ENCODE peak calls at places on chromosomes 1 and 21, in five cellular contexts. One of them, this sample, is unnamed.

GRCh38 chr1:186188004-186188539 is 187.0 kb downstream of the TPR start:
- DNase-seq in breast epithelium: no peak
- DNase-seq in transverse colon: no peak
- DNase-seq in endodermal cell: no peak
- DNase-seq in endothelial cell of umbilical vein: peak; percentile 78
- DNase-seq in this sample: no peak

GRCh38 chr1:243973169-243973568 is 77.9 kb upstream of the ZBTB18 start:
- DNase-seq in breast epithelium: no peak
- DNase-seq in transverse colon: no peak
- DNase-seq in endodermal cell: no peak
- DNase-seq in endothelial cell of umbilical vein: no peak
- DNase-seq in this sample: no peak

GRCh38 chr1:29569971-29570634 is 333.8 kb downstream of the PTPRU start:
- DNase-seq in breast epithelium: no peak
- DNase-seq in transverse colon: no peak
- DNase-seq in endodermal cell: no peak
- DNase-seq in endothelial cell of umbilical vein: no peak
- DNase-seq in this sample: no peak

GRCh38 chr1:20980051-20980450 is 192.9 kb upstream of the HP1BP3 start:
- DNase-seq in breast epithelium: no peak
- DNase-seq in transverse colon: no peak
- DNase-seq in endodermal cell: no peak
- DNase-seq in endothelial cell of umbilical vein: no peak
- DNase-seq in this sample: no peak

GRCh38 chr1:63317007-63317813 is 5.2 kb upstream of the FOXD3 start:
- DNase-seq in breast epithelium: no peak
- DNase-seq in transverse colon: peak; percentile 81
- DNase-seq in endodermal cell: peak; percentile 98
- DNase-seq in endothelial cell of umbilical vein: peak; percentile 54
- DNase-seq in this sample: no peak

GRCh38 chr1:19793360-19794046 is 6.2 kb downstream of the TMCO4 start:
- DNase-seq in breast epithelium: no peak
- DNase-seq in transverse colon: no peak
- DNase-seq in endodermal cell: no peak
- DNase-seq in endothelial cell of umbilical vein: no peak
- DNase-seq in this sample: no peak

GRCh38 chr1:232280910-232281309 is 349.0 kb downstream of the SIPA1L2 start:
- DNase-seq in breast epithelium: no peak
- DNase-seq in transverse colon: no peak
- DNase-seq in endodermal cell: peak; percentile 88
- DNase-seq in endothelial cell of umbilical vein: no peak
- DNase-seq in this sample: no peak

GRCh38 chr21:42125571-42126544 is 54.7 kb downstream of the UMODL1 start:
- DNase-seq in breast epithelium: no peak
- DNase-seq in transverse colon: no peak
- DNase-seq in endodermal cell: peak; percentile 71
- DNase-seq in endothelial cell of umbilical vein: no peak
- DNase-seq in this sample: no peak

GRCh38 chr1:59266927-59267293 is 30.0 kb upstream of the FGGY start:
- DNase-seq in breast epithelium: no peak
- DNase-seq in transverse colon: no peak
- DNase-seq in endodermal cell: no peak
- DNase-seq in endothelial cell of umbilical vein: no peak
- DNase-seq in this sample: no peak

GRCh38 chr1:86832409-86832808 is 81.5 kb downstream of the SELENOF start:
- DNase-seq in breast epithelium: no peak
- DNase-seq in transverse colon: no peak
- DNase-seq in endodermal cell: no peak
- DNase-seq in endothelial cell of umbilical vein: no peak
- DNase-seq in this sample: no peak

GRCh38 chr21:36641346-36641745 is 57.6 kb upstream of the SIM2 start:
- DNase-seq in breast epithelium: no peak
- DNase-seq in transverse colon: no peak
- DNase-seq in endodermal cell: no peak
- DNase-seq in endothelial cell of umbilical vein: no peak
- DNase-seq in this sample: no peak

GRCh38 chr1:27141266-27142003 is 13.5 kb downstream of the SLC9A1 start:
- DNase-seq in breast epithelium: peak; percentile 94
- DNase-seq in transverse colon: peak; percentile 68
- DNase-seq in endodermal cell: peak; percentile 63
- DNase-seq in endothelial cell of umbilical vein: no peak
- DNase-seq in this sample: no peak

GRCh38 chr1:44217809-44218410 is 4.6 kb downstream of the DMAP1 start:
- DNase-seq in breast epithelium: peak; percentile 73
- DNase-seq in transverse colon: peak; percentile 88
- DNase-seq in endodermal cell: peak; percentile 97
- DNase-seq in endothelial cell of umbilical vein: peak; percentile 66
- DNase-seq in this sample: no peak

GRCh38 chr1:26848947-26849774 is 13.8 kb upstream of the SFN start:
- DNase-seq in breast epithelium: no peak
- DNase-seq in transverse colon: peak; percentile 95
- DNase-seq in endodermal cell: no peak
- DNase-seq in endothelial cell of umbilical vein: peak; percentile 61
- DNase-seq in this sample: no peak

GRCh38 chr1:17335821-17336718 is 28.1 kb downstream of the PADI4 start:
- DNase-seq in breast epithelium: peak; percentile 83
- DNase-seq in transverse colon: peak; percentile 69
- DNase-seq in endodermal cell: peak; percentile 94
- DNase-seq in endothelial cell of umbilical vein: peak; percentile 33
- DNase-seq in this sample: no peak

GRCh38 chr1:85406887-85407593 is 57.9 kb downstream of the DDAH1 start:
- DNase-seq in breast epithelium: no peak
- DNase-seq in transverse colon: peak; percentile 33
- DNase-seq in endodermal cell: no peak
- DNase-seq in endothelial cell of umbilical vein: peak; percentile 96
- DNase-seq in this sample: no peak

GRCh38 chr1:109790735-109791494 is 27.2 kb upstream of the EPS8L3 start:
- DNase-seq in breast epithelium: peak; percentile 30
- DNase-seq in transverse colon: peak; percentile 60
- DNase-seq in endodermal cell: peak; percentile 89
- DNase-seq in endothelial cell of umbilical vein: peak; percentile 90
- DNase-seq in this sample: no peak

GRCh38 chr1:86779308-86780191 is 75.2 kb downstream of the SH3GLB1 start:
- DNase-seq in breast epithelium: no peak
- DNase-seq in transverse colon: no peak
- DNase-seq in endodermal cell: no peak
- DNase-seq in endothelial cell of umbilical vein: peak; percentile 41
- DNase-seq in this sample: no peak

GRCh38 chr1:154178006-154178405 is 13.9 kb downstream of the TPM3 start:
- DNase-seq in breast epithelium: no peak
- DNase-seq in transverse colon: no peak
- DNase-seq in endodermal cell: no peak
- DNase-seq in endothelial cell of umbilical vein: no peak
- DNase-seq in this sample: no peak

GRCh38 chr1:50724626-50725286 is 235.3 kb downstream of the FAF1 start:
- DNase-seq in breast epithelium: no peak
- DNase-seq in transverse colon: no peak
- DNase-seq in endodermal cell: no peak
- DNase-seq in endothelial cell of umbilical vein: peak; percentile 33
- DNase-seq in this sample: no peak

GRCh38 chr1:203045821-203046594 is 19.7 kb downstream of the PPFIA4 start:
- DNase-seq in breast epithelium: no peak
- DNase-seq in transverse colon: no peak
- DNase-seq in endodermal cell: no peak
- DNase-seq in endothelial cell of umbilical vein: no peak
- DNase-seq in this sample: no peak

GRCh38 chr1:147579532-147580199 is 38.4 kb downstream of the BCL9 start:
- DNase-seq in breast epithelium: no peak
- DNase-seq in transverse colon: peak; percentile 35
- DNase-seq in endodermal cell: peak; percentile 50
- DNase-seq in endothelial cell of umbilical vein: no peak
- DNase-seq in this sample: no peak

GRCh38 chr21:44921928-44922327 is 1.2 kb upstream of the ITGB2 start:
- DNase-seq in breast epithelium: no peak
- DNase-seq in transverse colon: no peak
- DNase-seq in endodermal cell: no peak
- DNase-seq in endothelial cell of umbilical vein: no peak
- DNase-seq in this sample: no peak

GRCh38 chr1:20154306-20154831 is 15.2 kb downstream of the PLA2G2F start:
- DNase-seq in breast epithelium: no peak
- DNase-seq in transverse colon: no peak
- DNase-seq in endodermal cell: no peak
- DNase-seq in endothelial cell of umbilical vein: no peak
- DNase-seq in this sample: no peak

GRCh38 chr1:190658907-190659306 is 181.2 kb upstream of the BRINP3 start:
- DNase-seq in breast epithelium: no peak
- DNase-seq in transverse colon: no peak
- DNase-seq in endodermal cell: no peak
- DNase-seq in endothelial cell of umbilical vein: peak; percentile 21
- DNase-seq in this sample: no peak

DNA sequence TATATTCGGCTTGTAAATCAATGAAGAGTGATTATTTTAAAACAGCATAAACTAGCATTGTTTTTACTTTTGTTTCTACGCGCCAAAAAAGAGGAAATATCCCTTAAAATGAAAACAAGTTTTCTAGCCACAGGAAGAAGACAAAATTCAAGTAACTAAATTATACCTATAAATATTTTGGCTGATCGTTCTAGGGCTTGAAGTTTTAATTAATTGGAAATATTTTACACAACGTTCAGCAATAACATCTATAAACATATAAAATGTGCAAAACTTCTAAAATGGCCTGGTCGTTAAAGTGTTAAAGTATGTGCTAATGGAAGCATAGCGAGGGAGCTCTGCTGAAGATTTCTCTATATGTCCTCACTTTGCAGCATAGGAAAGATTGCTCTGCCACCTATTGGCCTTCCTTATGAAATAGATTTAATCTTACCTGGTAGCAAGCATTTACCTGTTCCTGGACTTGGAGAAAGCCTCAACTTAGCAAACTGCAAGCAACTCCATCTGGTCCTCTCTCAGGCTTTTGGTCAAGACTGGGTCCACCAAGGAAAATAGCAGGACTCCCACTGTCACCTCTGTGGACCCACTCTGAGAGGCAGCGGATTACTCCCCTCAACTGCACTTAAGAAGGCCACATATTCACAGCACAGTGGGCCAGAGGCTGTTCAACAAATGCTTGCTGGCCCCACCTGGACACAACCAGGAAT is 351.3 kb upstream of the RUNX1 start:
- DNase-seq in breast epithelium: no peak
- DNase-seq in transverse colon: peak; percentile 32
- DNase-seq in endodermal cell: peak; percentile 57
- DNase-seq in endothelial cell of umbilical vein: peak; percentile 73
- DNase-seq in this sample: no peak
- TF ChIP-seq CTCF in breast epithelium: peak; percentile 59
- TF ChIP-seq CTCF in transverse colon: peak; percentile 51
- TF ChIP-seq CTCF in endodermal cell: peak; percentile 78
- TF ChIP-seq CTCF in endothelial cell of umbilical vein: peak; percentile 24
- TF ChIP-seq CTCF in this sample: peak; percentile 67

GRCh38 chr1:4460651-4461050 is 193.8 kb upstream of the AJAP1 start:
- DNase-seq in breast epithelium: no peak
- DNase-seq in transverse colon: no peak
- DNase-seq in endodermal cell: no peak
- DNase-seq in endothelial cell of umbilical vein: no peak
- DNase-seq in this sample: no peak

GRCh38 chr1:4462831-4463484 is 191.5 kb upstream of the AJAP1 start:
- DNase-seq in breast epithelium: no peak
- DNase-seq in transverse colon: no peak
- DNase-seq in endodermal cell: no peak
- DNase-seq in endothelial cell of umbilical vein: no peak
- DNase-seq in this sample: no peak

GRCh38 chr1:4461726-4462290 is 192.6 kb upstream of the AJAP1 start:
- DNase-seq in breast epithelium: no peak
- DNase-seq in transverse colon: no peak
- DNase-seq in endodermal cell: no peak
- DNase-seq in endothelial cell of umbilical vein: no peak
- DNase-seq in this sample: no peak

GRCh38 chr1:4464478-4464877 is 189.9 kb upstream of the AJAP1 start:
- DNase-seq in breast epithelium: no peak
- DNase-seq in transverse colon: no peak
- DNase-seq in endodermal cell: peak; percentile 19
- DNase-seq in endothelial cell of umbilical vein: no peak
- DNase-seq in this sample: no peak

GRCh38 chr1:4463631-4464030 is 190.8 kb upstream of the AJAP1 start:
- DNase-seq in breast epithelium: no peak
- DNase-seq in transverse colon: no peak
- DNase-seq in endodermal cell: peak; percentile 13
- DNase-seq in endothelial cell of umbilical vein: no peak
- DNase-seq in this sample: no peak
- H3K9me3 ChIP-seq in breast epithelium: no peaks in the 10 kb centered on the region
- H3K9me3 ChIP-seq in transverse colon: no peaks in the 10 kb centered on the region
- H3K9me3 ChIP-seq in endodermal cell: no peaks in the 10 kb centered on the region
- H3K9me3 ChIP-seq in endothelial cell of umbilical vein: peaks cover 15% of the 10 kb centered on the region
- H3K9me3 ChIP-seq in this sample: no peaks in the 10 kb centered on the region

GRCh38 chr1:184534690-184535089 is 147.9 kb downstream of the C1orf21 start:
- DNase-seq in breast epithelium: no peak
- DNase-seq in transverse colon: no peak
- DNase-seq in endodermal cell: no peak
- DNase-seq in endothelial cell of umbilical vein: no peak
- DNase-seq in this sample: no peak
- H3K4me3 ChIP-seq in breast epithelium: no peak overlapping the region
- H3K4me3 ChIP-seq in transverse colon: no peak overlapping the region
- H3K4me3 ChIP-seq in endodermal cell: no peak overlapping the region
- H3K4me3 ChIP-seq in endothelial cell of umbilical vein: no peak overlapping the region
- H3K4me3 ChIP-seq in this sample: no peak overlapping the region

DNA sequence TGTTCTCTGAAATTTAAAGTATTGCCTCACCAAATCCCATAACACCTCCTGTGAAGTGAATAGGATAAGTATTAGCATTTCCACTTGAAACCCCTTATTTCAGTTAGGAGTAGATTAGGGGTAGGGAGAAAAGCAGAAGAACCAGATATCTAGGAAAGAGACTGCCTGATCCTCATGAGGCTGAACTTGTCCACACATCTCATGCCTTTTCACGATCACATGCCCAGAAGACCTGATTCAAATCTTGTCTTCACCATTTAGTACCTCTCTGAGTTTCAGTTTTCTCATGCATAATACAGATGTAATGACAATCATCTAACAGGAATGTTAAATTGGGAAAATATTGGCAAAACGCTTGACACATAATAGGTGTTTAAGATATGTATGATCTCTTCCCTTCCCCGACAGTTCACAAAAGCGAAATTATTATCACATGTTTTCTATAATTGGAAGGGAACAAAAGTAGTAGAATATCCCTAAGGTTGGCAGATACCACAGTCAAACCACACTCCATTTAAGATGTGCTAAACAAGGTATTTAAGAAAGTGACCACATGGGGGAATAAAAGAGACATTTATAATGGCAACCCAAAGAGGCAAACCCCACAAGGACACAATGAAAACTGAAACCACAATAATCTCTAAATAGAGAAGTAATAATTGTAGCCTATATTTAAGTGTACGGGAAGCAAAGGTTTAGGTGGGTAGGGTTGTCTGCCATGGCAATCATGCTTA is 25.2 kb downstream of the GFI1 start:
- DNase-seq in breast epithelium: no peak
- DNase-seq in transverse colon: no peak
- DNase-seq in endodermal cell: no peak
- DNase-seq in endothelial cell of umbilical vein: no peak
- DNase-seq in this sample: no peak
- TF ChIP-seq CTCF in breast epithelium: no peak
- TF ChIP-seq CTCF in transverse colon: no peak
- TF ChIP-seq CTCF in endodermal cell: peak; percentile 16
- TF ChIP-seq CTCF in endothelial cell of umbilical vein: no peak
- TF ChIP-seq CTCF in this sample: no peak

GRCh38 chr21:27647401-27647800 is 680.5 kb upstream of the ADAMTS5 start:
- DNase-seq in breast epithelium: no peak
- DNase-seq in transverse colon: no peak
- DNase-seq in endodermal cell: no peak
- DNase-seq in endothelial cell of umbilical vein: peak; percentile 40
- DNase-seq in this sample: no peak
- H3K9me3 ChIP-seq in breast epithelium: no peaks in the 10 kb centered on the region
- H3K9me3 ChIP-seq in transverse colon: no peaks in the 10 kb centered on the region
- H3K9me3 ChIP-seq in endodermal cell: peaks cover 7% of the 10 kb centered on the region
- H3K9me3 ChIP-seq in endothelial cell of umbilical vein: no peaks in the 10 kb centered on the region
- H3K9me3 ChIP-seq in this sample: no peaks in the 10 kb centered on the region

This sample was measured in esophagus squamous epithelium.